ENCODE peak calls at places on chromosomes 2 and 18, in five cellular contexts. G, J, V, A and N are unnamed samples.
A peak's percentile ranks its signal among the peaks of the same experiment; 100 is the strongest.

GRCh38 chr2:100321881-100322820 is at the start of gene LONRF2:
- DNase-seq in V (no peak), J (peak; percentile 38), G (peak; percentile 39), A (peak; percentile 80), N (no peak)

GRCh38 chr2:115596659-115597375 is 1154.4 kb downstream of the DPP10 start:
- DNase-seq in J (no peak), V (no peak), G (no peak), A (no peak), N (no peak)

GRCh38 chr18:28834889-28835288 is 658.0 kb upstream of the CDH2 start:
- DNase-seq in V (no peak), A (no peak), J (peak; percentile 79), G (no peak), N (peak; percentile 57)

GRCh38 chr2:125870264-125870663 is 785.7 kb upstream of the GYPC start:
- DNase-seq in G (no peak), A (no peak), V (no peak), J (no peak), N (no peak)

GRCh38 chr2:155223781-155224406 is 525.4 kb downstream of the KCNJ3 start:
- DNase-seq in J (no peak), A (no peak), V (no peak), G (no peak), N (no peak)

GRCh38 chr2:68368657-68369339 is 3.7 kb downstream of the PLEK start:
- DNase-seq in J (peak; percentile 88), A (no peak), G (no peak), V (no peak), N (peak; percentile 81)

GRCh38 chr2:20137884-20138283 is 86.5 kb upstream of the LAPTM4A start:
- DNase-seq in G (no peak), A (no peak), J (no peak), V (no peak), N (no peak)

GRCh38 chr2:6955523-6956136 is 38.4 kb downstream of the RNF144A start:
- DNase-seq in J (no peak), V (no peak), G (no peak), A (no peak), N (no peak)

GRCh38 chr2:88481937-88482336 is 29.4 kb upstream of the FOXI3 start:
- DNase-seq in A (no peak), V (no peak), G (no peak), J (no peak), N (peak; percentile 37)

GRCh38 chr2:236687296-236687955 is 117.8 kb downstream of the ACKR3 start:
- DNase-seq in G (no peak), V (no peak), J (no peak), A (no peak), N (no peak)

GRCh38 chr2:85704800-85705679 is 10.9 kb downstream of the GNLY start:
- DNase-seq in G (no peak), V (peak; percentile 57), J (peak; percentile 56), A (no peak), N (no peak)

GRCh38 chr2:36455788-36456187 is 100.2 kb downstream of the CRIM1 start:
- DNase-seq in G (no peak), A (no peak), V (no peak), J (peak; percentile 48), N (peak; percentile 70)

GRCh38 chr2:74499269-74499939 is at the start of gene LBX2:
- DNase-seq in V (no peak), J (no peak), A (no peak), G (no peak), N (no peak)

GRCh38 chr18:63074987-63075404 is 244.6 kb downstream of the BCL2 start:
- DNase-seq in G (peak; percentile 84), J (peak; percentile 36), A (peak; percentile 54), V (peak; percentile 75), N (peak; percentile 16)

GRCh38 chr18:62458346-62458745 is 64.5 kb upstream of the ZCCHC2 start:
- DNase-seq in J (no peak), A (no peak), V (no peak), G (no peak), N (no peak)

GRCh38 chr2:143551946-143552655 is 422.9 kb downstream of the ARHGAP15 start:
- DNase-seq in G (no peak), J (peak; percentile 23), A (no peak), V (no peak), N (no peak)

GRCh38 chr18:8990276-8991031 is 112.0 kb upstream of the NDUFV2 start:
- DNase-seq in A (peak; percentile 36), V (no peak), G (peak; percentile 28), J (peak; percentile 68), N (no peak)

GRCh38 chr2:10798783-10799182 is 13.8 kb downstream of the PDIA6 start:
- DNase-seq in G (no peak), A (no peak), J (no peak), V (no peak), N (no peak)

GRCh38 chr2:235958221-235958620 is 210.0 kb downstream of the GBX2 start:
- DNase-seq in J (no peak), V (no peak), A (no peak), G (no peak), N (no peak)

GRCh38 chr2:23637011-23637778 is 252.2 kb downstream of the KLHL29 start:
- DNase-seq in J (peak; percentile 86), V (no peak), A (no peak), G (peak; percentile 41), N (peak; percentile 78)

GRCh38 chr2:173181982-173182381 is 106.3 kb downstream of the MAP3K20 start:
- DNase-seq in V (no peak), G (no peak), A (no peak), J (no peak), N (no peak)

GRCh38 chr2:113175736-113176695 is 2.2 kb downstream of the PSD4 start:
- DNase-seq in V (no peak), J (no peak), A (no peak), G (no peak), N (no peak)

GRCh38 chr18:38884050-38884449 is 1318.5 kb upstream of the CELF4 start:
- DNase-seq in G (no peak), J (no peak), A (no peak), V (no peak), N (no peak)

GRCh38 chr2:18924905-18925691 is 335.7 kb upstream of the NT5C1B start:
- DNase-seq in V (no peak), A (no peak), G (no peak), J (peak; percentile 95), N (peak; percentile 94)

GRCh38 chr2:208047840-208048239 is 22.5 kb upstream of the PLEKHM3 start:
- DNase-seq in G (no peak), J (no peak), V (no peak), A (no peak), N (no peak)

GRCh38 chr2:188979730-188980123 is 5.6 kb downstream of the COL3A1 start:
- DNase-seq in J (no peak), G (no peak), V (no peak), A (no peak), N (no peak)
- H3K27ac ChIP-seq in J (peak overlapping the region; percentile 69), G (peak overlapping the region; percentile 82), V (peak overlapping the region; percentile 84), A (no peak overlapping the region), N (peak overlapping the region; percentile 74)

DNA sequence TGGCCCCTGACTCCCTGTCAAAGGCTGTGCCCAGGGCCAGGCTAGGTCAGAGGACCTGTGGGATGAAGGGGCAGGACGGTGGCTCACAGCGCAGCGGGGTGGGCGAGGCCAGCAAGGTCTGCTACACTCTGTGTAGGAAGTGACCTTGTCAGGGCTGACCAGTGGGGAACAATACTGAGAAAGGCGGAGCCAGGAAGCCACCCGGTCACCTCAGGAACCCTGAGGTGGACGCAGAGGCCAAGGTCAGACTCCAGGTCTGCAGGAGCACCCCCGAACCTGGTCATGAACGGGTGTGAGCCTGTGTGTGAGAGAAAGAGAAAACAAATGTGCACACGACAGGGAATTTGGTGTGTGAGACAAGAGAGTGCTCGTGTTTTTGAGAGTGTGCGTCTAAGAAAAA is 72.3 kb downstream of the SMAD7 start:
- DNase-seq in V (no peak), A (peak; percentile 21), J (no peak), G (no peak), N (no peak)
- H3K27ac ChIP-seq in V (no peak overlapping the region), A (no peak overlapping the region), J (no peak overlapping the region), G (peak overlapping the region; percentile 27), N (no peak overlapping the region)

DNA sequence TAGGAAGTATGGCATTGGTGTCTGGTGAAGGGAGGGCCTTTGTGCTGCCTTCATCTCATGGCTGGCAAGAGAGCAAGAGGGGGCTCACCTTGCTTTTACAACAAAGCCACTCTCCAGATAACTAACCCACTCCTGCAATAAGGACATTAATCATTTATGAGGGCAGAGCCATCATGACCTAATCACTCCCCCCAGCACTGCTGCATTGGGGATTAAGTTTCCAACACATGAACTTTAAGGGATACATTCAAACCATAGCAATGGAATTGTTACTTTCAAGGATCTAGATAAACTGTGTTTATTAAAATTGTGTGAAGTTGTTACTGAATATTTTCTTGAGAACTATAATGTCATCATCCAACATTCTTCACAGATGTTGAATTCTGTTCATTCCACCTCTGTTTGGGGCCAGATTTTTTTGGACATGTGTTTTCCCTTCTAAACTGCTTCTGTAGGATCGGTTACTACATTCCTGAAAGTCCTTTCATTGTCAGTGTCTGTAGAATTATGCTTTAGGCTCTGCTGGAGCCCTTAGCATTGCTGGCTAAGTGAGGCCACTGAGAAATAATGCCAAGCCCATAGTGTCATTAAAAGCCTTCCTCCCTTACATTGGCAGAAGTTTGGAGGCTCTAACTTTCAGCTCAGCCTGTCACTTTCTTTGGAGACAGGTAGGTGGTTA is 50.4 kb downstream of the SPATS2L start:
- DNase-seq in V (no peak), A (no peak), J (peak; percentile 82), G (no peak), N (peak; percentile 78)
- H3K27ac ChIP-seq in V (no peak overlapping the region), A (no peak overlapping the region), J (peak overlapping the region; percentile 40), G (peak overlapping the region; percentile 1), N (peak overlapping the region; percentile 80)

DNA sequence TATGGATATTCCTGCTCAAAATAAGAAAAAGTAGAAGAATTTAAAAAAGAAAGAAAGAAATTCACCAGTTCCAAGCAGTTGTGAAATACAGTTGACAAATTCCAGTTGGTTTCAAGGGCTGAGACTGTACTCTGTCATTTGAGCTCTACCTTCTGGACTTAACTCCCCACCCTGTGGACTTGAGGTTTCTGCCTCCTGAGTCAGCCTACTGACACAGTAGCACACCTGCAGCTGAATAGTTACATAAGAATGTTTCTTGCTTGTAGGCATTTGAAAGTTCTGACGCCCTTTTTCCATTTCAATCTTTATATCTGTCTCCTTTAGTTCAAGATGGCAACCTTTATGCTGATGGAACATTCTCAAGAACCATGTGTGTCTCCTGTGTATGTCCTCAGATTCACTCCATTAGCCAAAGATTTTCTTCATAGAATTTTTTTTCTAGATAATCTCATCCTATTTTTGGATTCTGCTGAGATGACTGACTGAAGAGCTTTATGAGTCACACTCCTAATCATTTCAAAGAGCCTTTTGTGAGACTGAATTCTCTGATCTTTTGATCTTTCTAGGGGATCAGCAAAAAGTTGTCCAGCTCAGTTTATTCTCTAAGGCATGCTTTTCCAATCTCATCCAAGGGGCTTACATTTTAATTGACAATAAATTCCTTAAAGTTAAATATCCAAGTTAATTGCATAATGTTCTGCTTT is 19.1 kb downstream of the NETO1 start:
- DNase-seq in G (no peak), J (peak; percentile 63), A (no peak), V (no peak), N (no peak)
- H3K27ac ChIP-seq in G (no peak overlapping the region), J (no peak overlapping the region), A (no peak overlapping the region), V (no peak overlapping the region), N (no peak overlapping the region)